ENCODE peak calls at places on chromosomes 5 and 9, in seven cellular contexts. D is left cardiac atrium; G is stimulated activated CD8-positive, alpha-beta memory T cell treated with anti-CD3 and anti-CD28 coated beads, Interleukin-15, amount 100 ng/mL, for 1 hour; H is activated T-cell treated with anti-CD3 and anti-CD28 coated beads, Interleukin-2, amount 50 U/mL, for 4 hours; R is CD8-positive, alpha-beta memory T cell; V is CD4-positive, alpha-beta T cell; K is M059J. I is an unnamed sample.

GRCh38 chr5:35303152-35303551 is 72.9 kb upstream of the PRLR start:
- DNase-seq in D (no peak), G (no peak), H (no peak), R (no peak), V (no peak), K (peak; percentile 5), I (no peak)

GRCh38 chr5:40409600-40409999 is 270.1 kb upstream of the PTGER4 start:
- DNase-seq in D (no peak), G (no peak), H (no peak), R (peak; percentile 67), V (peak; percentile 15), K (no peak), I (no peak)

GRCh38 chr9:132141364-132141947 is 20.4 kb upstream of the NTNG2 start:
- DNase-seq in D (no peak), G (no peak), H (no peak), R (no peak), V (no peak), K (peak; percentile 70), I (no peak)

GRCh38 chr9:135220601-135221575 is 133.4 kb downstream of the OLFM1 start:
- DNase-seq in D (no peak), G (no peak), H (no peak), R (peak; percentile 42), V (no peak), K (peak; percentile 18), I (no peak)

GRCh38 chr5:171295299-171295698 is 13.7 kb upstream of the TLX3 start:
- DNase-seq in D (no peak), G (no peak), H (no peak), R (no peak), V (no peak), K (no peak), I (no peak)

GRCh38 chr9:17063535-17064135 is 71.2 kb upstream of the CNTLN start:
- DNase-seq in D (no peak), G (no peak), H (no peak), R (no peak), V (no peak), K (peak; percentile 66), I (peak; percentile 2)

GRCh38 chr9:87537625-87538024 is 40.0 kb downstream of the DAPK1 start:
- DNase-seq in D (no peak), G (no peak), H (no peak), R (no peak), V (no peak), K (no peak), I (no peak)

GRCh38 chr9:21110708-21111576 is 30.7 kb downstream of the IFNW1 start:
- DNase-seq in D (no peak), G (no peak), H (no peak), R (no peak), V (no peak), K (peak; percentile 74), I (peak; percentile 53)

GRCh38 chr9:3475300-3476020 is 50.3 kb downstream of the RFX3 start:
- DNase-seq in D (no peak), G (no peak), H (no peak), R (peak; percentile 39), V (no peak), K (peak; percentile 43), I (no peak)

GRCh38 chr5:136249678-136250266 is 56.8 kb upstream of the SMIM32 start:
- DNase-seq in D (peak; percentile 59), G (no peak), H (no peak), R (no peak), V (no peak), K (peak; percentile 64), I (no peak)

GRCh38 chr9:112558476-112558875 is 71.8 kb downstream of the KIAA1958 start:
- DNase-seq in D (no peak), G (no peak), H (no peak), R (no peak), V (no peak), K (peak; percentile 77), I (no peak)

GRCh38 chr5:26482817-26483375 is 555.5 kb downstream of the CDH9 start:
- DNase-seq in D (no peak), G (no peak), H (no peak), R (no peak), V (no peak), K (peak; percentile 56), I (no peak)

GRCh38 chr9:37692622-37693221 is 42.0 kb downstream of the FRMPD1 start:
- DNase-seq in D (no peak), G (no peak), H (no peak), R (no peak), V (no peak), K (no peak), I (no peak)

GRCh38 chr5:126483156-126483555 is 59.9 kb downstream of the GRAMD2B start:
- DNase-seq in D (no peak), G (no peak), H (no peak), R (no peak), V (no peak), K (no peak), I (no peak)

GRCh38 chr5:154813736-154814135 is 36.7 kb downstream of the FAXDC2 start:
- DNase-seq in D (no peak), G (no peak), H (peak; percentile 24), R (peak; percentile 78), V (peak; percentile 37), K (no peak), I (no peak)

GRCh38 chr9:132708239-132708638 is 38.0 kb downstream of the GTF3C4 start:
- DNase-seq in D (no peak), G (no peak), H (no peak), R (no peak), V (no peak), K (no peak), I (no peak)

GRCh38 chr9:122320346-122320995 is 50.4 kb upstream of the PTGS1 start:
- DNase-seq in D (no peak), G (no peak), H (no peak), R (no peak), V (no peak), K (no peak), I (no peak)

GRCh38 chr9:134476942-134477335 is 150.7 kb downstream of the RXRA start:
- DNase-seq in D (no peak), G (no peak), H (no peak), R (no peak), V (no peak), K (no peak), I (no peak)

GRCh38 chr5:90264930-90265857 is 144.4 kb downstream of the CETN3 start:
- DNase-seq in D (peak; percentile 61), G (no peak), H (peak; percentile 11), R (peak; percentile 49), V (no peak), K (peak; percentile 53), I (peak; percentile 3)

GRCh38 chr5:146744358-146744757 is 134.2 kb downstream of the PPP2R2B start:
- DNase-seq in D (no peak), G (no peak), H (no peak), R (no peak), V (no peak), K (peak; percentile 65), I (no peak)

GRCh38 chr5:174767670-174768069 is 43.3 kb downstream of the MSX2 start:
- DNase-seq in D (no peak), G (no peak), H (no peak), R (no peak), V (no peak), K (no peak), I (no peak)

GRCh38 chr9:103913899-103914298 is 180.2 kb upstream of the SMC2 start:
- DNase-seq in D (no peak), G (no peak), H (no peak), R (no peak), V (no peak), K (no peak), I (no peak)

GRCh38 chr5:68068204-68068603 is 147.4 kb upstream of the PIK3R1 start:
- DNase-seq in D (no peak), G (no peak), H (no peak), R (no peak), V (no peak), K (peak; percentile 61), I (no peak)

GRCh38 chr5:59042201-59042600 is 459.3 kb downstream of the RAB3C start:
- DNase-seq in D (no peak), G (no peak), H (no peak), R (no peak), V (no peak), K (peak; percentile 88), I (no peak)

GRCh38 chr5:179974946-179975712 is 67.4 kb upstream of the TBC1D9B start:
- DNase-seq in D (no peak), G (no peak), H (no peak), R (no peak), V (peak; percentile 11), K (peak; percentile 7), I (peak; percentile 3)

GRCh38 chr5:162683280-162683679 is 615.7 kb downstream of the GABRG2 start:
- DNase-seq in D (no peak), G (no peak), H (no peak), R (no peak), V (no peak), K (no peak), I (no peak)

GRCh38 chr9:84928419-84928818 is 258.9 kb downstream of the NTRK2 start:
- DNase-seq in D (no peak), G (no peak), H (no peak), R (no peak), V (no peak), K (no peak), I (no peak)

GRCh38 chr9:34991833-34992375 is 2.4 kb downstream of the DNAJB5 start:
- DNase-seq in D (peak; percentile 65), G (no peak), H (peak; percentile 18), R (no peak), V (no peak), K (peak; percentile 63), I (no peak)

GRCh38 chr5:180689071-180689694 is 39.8 kb upstream of the FLT4 start:
- DNase-seq in D (no peak), G (no peak), H (peak; percentile 23), R (peak; percentile 68), V (peak; percentile 46), K (no peak), I (no peak)

GRCh38 chr5:1255081-1255561 is 29.9 kb downstream of the SLC6A18 start:
- DNase-seq in D (no peak), G (no peak), H (peak; percentile 27), R (peak; percentile 69), V (peak; percentile 54), K (no peak), I (no peak)

GRCh38 chr5:174609116-174609515 is 115.3 kb upstream of the MSX2 start:
- DNase-seq in D (no peak), G (no peak), H (no peak), R (no peak), V (no peak), K (peak; percentile 89), I (no peak)

GRCh38 chr5:74685979-74686631 is 1.1 kb downstream of the HEXB start:
- DNase-seq in D (no peak), G (no peak), H (no peak), R (no peak), V (no peak), K (no peak), I (no peak)

GRCh38 chr5:154729613-154730012 is 25.6 kb upstream of the LARP1 start:
- DNase-seq in D (no peak), G (no peak), H (no peak), R (no peak), V (no peak), K (no peak), I (no peak)

GRCh38 chr5:96348536-96348935 is 84.5 kb downstream of the PCSK1 start:
- DNase-seq in D (no peak), G (no peak), H (no peak), R (no peak), V (no peak), K (no peak), I (no peak)

GRCh38 chr5:177117441-177118045 is 16.0 kb upstream of the NSD1 start:
- DNase-seq in D (no peak), G (no peak), H (no peak), R (no peak), V (no peak), K (no peak), I (no peak)

GRCh38 chr5:95619518-95620029 is 313 bp upstream of the GPR150 start:
- DNase-seq in D (no peak), G (no peak), H (no peak), R (no peak), V (no peak), K (no peak), I (no peak)

I was measured in KG1.